ENCODE peak calls at places on chromosomes 3 and 15, in eight cellular contexts. I, U, H, Y, A, S, B and D are unnamed samples.

GRCh38 chr3:187669675-187670504 is at the start of gene SST:
- DNase-seq in B (peak; percentile 61), Y (peak; percentile 42), S (no peak), I (peak; percentile 76), H (no peak), U (peak; percentile 79), A (peak; percentile 6), D (peak; percentile 75)

GRCh38 chr3:28915711-28916481 is 365.0 kb upstream of the RBMS3 start:
- DNase-seq in Y (peak; percentile 78), U (peak; percentile 15), S (no peak), I (peak; percentile 95), B (no peak), H (no peak), A (no peak), D (no peak)

GRCh38 chr15:99174567-99174966 is 69.7 kb downstream of the SYNM start:
- DNase-seq in U (peak; percentile 57), H (no peak), Y (no peak), I (no peak), A (no peak), B (no peak), S (no peak), D (no peak)

GRCh38 chr3:63909431-63909830 is 2.8 kb downstream of the SCAANT1 start:
- DNase-seq in U (no peak), A (no peak), B (no peak), S (no peak), Y (peak; percentile 42), H (no peak), I (no peak), D (no peak)

GRCh38 chr3:161349529-161350278 is 21.6 kb downstream of the SPTSSB start:
- DNase-seq in I (peak; percentile 99), H (no peak), U (no peak), S (no peak), B (no peak), Y (peak; percentile 77), A (peak; percentile 20), D (no peak)

GRCh38 chr15:67945951-67946700 is 106.3 kb upstream of the RNU6-1 start:
- DNase-seq in H (no peak), B (peak; percentile 55), A (no peak), U (peak; percentile 99), Y (peak; percentile 78), I (peak; percentile 64), S (no peak), D (no peak)

GRCh38 chr15:78167227-78167888 is 18.2 kb downstream of the IDH3A start:
- DNase-seq in I (no peak), Y (no peak), A (no peak), B (no peak), H (no peak), S (no peak), U (no peak), D (no peak)

GRCh38 chr3:8451696-8452095 is 49.9 kb upstream of the LMCD1 start:
- DNase-seq in H (no peak), I (peak; percentile 30), Y (peak; percentile 58), B (no peak), A (no peak), U (no peak), S (no peak), D (no peak)

GRCh38 chr15:95263751-95264150 is 1032.4 kb downstream of the MCTP2 start:
- DNase-seq in A (no peak), U (no peak), I (no peak), H (no peak), S (no peak), B (no peak), Y (peak; percentile 17), D (no peak)

GRCh38 chr15:90419738-90420487 is 31.9 kb downstream of the IQGAP1 start:
- DNase-seq in U (no peak), B (no peak), H (no peak), Y (peak; percentile 92), A (peak; percentile 43), I (peak; percentile 77), S (no peak), D (no peak)